ENCODE peak calls at places on chromosomes 6 and 20, in seven cellular contexts. One of them, this sample, is unnamed.

GRCh38 chr20:45037050-45037449 is 63.9 kb downstream of the KCNS1 start:
- DNase-seq in mesendoderm: no peak
- DNase-seq in IMR-90: peak
- DNase-seq in H1: no peak
- DNase-seq in trophoblast cell: no peak
- DNase-seq in H9: no peak
- DNase-seq in mesenchymal stem cell: peak
- DNase-seq in this sample: no peak

GRCh38 chr6:14053776-14054175 is 63.8 kb upstream of the CD83 start:
- DNase-seq in mesendoderm: no peak
- DNase-seq in IMR-90: peak
- DNase-seq in H1: no peak
- DNase-seq in trophoblast cell: no peak
- DNase-seq in H9: no peak
- DNase-seq in mesenchymal stem cell: no peak
- DNase-seq in this sample: no peak

GRCh38 chr6:20960067-20960466 is 425.8 kb downstream of the CDKAL1 start:
- DNase-seq in mesendoderm: no peak
- DNase-seq in IMR-90: no peak
- DNase-seq in H1: no peak
- DNase-seq in trophoblast cell: no peak
- DNase-seq in H9: peak
- DNase-seq in mesenchymal stem cell: no peak
- DNase-seq in this sample: no peak

GRCh38 chr6:150078788-150079187 is 9.9 kb upstream of the ULBP3 start:
- DNase-seq in mesendoderm: no peak
- DNase-seq in IMR-90: no peak
- DNase-seq in H1: no peak
- DNase-seq in trophoblast cell: no peak
- DNase-seq in H9: no peak
- DNase-seq in mesenchymal stem cell: peak
- DNase-seq in this sample: no peak

GRCh38 chr6:1901556-1901955 is 291.8 kb downstream of the FOXC1 start:
- DNase-seq in mesendoderm: no peak
- DNase-seq in IMR-90: peak
- DNase-seq in H1: no peak
- DNase-seq in trophoblast cell: no peak
- DNase-seq in H9: no peak
- DNase-seq in mesenchymal stem cell: peak
- DNase-seq in this sample: no peak

GRCh38 chr20:60481051-60481741 is 523.0 kb downstream of the CDH26 start:
- DNase-seq in mesendoderm: no peak
- DNase-seq in IMR-90: no peak
- DNase-seq in H1: no peak
- DNase-seq in trophoblast cell: no peak
- DNase-seq in H9: no peak
- DNase-seq in mesenchymal stem cell: no peak
- DNase-seq in this sample: no peak

GRCh38 chr6:43395822-43396221 is 26.4 kb upstream of the ZNF318 start:
- DNase-seq in mesendoderm: no peak
- DNase-seq in IMR-90: no peak
- DNase-seq in H1: no peak
- DNase-seq in trophoblast cell: no peak
- DNase-seq in H9: no peak
- DNase-seq in mesenchymal stem cell: no peak
- DNase-seq in this sample: no peak

GRCh38 chr20:63360850-63361497 is at the start of gene CHRNA4:
- DNase-seq in mesendoderm: no peak
- DNase-seq in IMR-90: no peak
- DNase-seq in H1: peak
- DNase-seq in trophoblast cell: no peak
- DNase-seq in H9: no peak
- DNase-seq in mesenchymal stem cell: no peak
- DNase-seq in this sample: no peak

GRCh38 chr20:33291416-33291815 is 8.4 kb downstream of the BPIFB1 start:
- DNase-seq in mesendoderm: no peak
- DNase-seq in IMR-90: no peak
- DNase-seq in H1: no peak
- DNase-seq in trophoblast cell: no peak
- DNase-seq in H9: no peak
- DNase-seq in mesenchymal stem cell: no peak
- DNase-seq in this sample: no peak

GRCh38 chr20:33290852-33291251 is 7.8 kb downstream of the BPIFB1 start:
- DNase-seq in mesendoderm: no peak
- DNase-seq in IMR-90: no peak
- DNase-seq in H1: no peak
- DNase-seq in trophoblast cell: no peak
- DNase-seq in H9: no peak
- DNase-seq in mesenchymal stem cell: no peak
- DNase-seq in this sample: no peak

GRCh38 chr20:33285861-33286495 is 3.0 kb downstream of the BPIFB1 start:
- DNase-seq in mesendoderm: no peak
- DNase-seq in IMR-90: no peak
- DNase-seq in H1: no peak
- DNase-seq in trophoblast cell: no peak
- DNase-seq in H9: no peak
- DNase-seq in mesenchymal stem cell: no peak
- DNase-seq in this sample: no peak

GRCh38 chr20:33284937-33285336 is 1.9 kb downstream of the BPIFB1 start:
- DNase-seq in mesendoderm: no peak
- DNase-seq in IMR-90: no peak
- DNase-seq in H1: no peak
- DNase-seq in trophoblast cell: no peak
- DNase-seq in H9: no peak
- DNase-seq in mesenchymal stem cell: no peak
- DNase-seq in this sample: no peak

DNA sequence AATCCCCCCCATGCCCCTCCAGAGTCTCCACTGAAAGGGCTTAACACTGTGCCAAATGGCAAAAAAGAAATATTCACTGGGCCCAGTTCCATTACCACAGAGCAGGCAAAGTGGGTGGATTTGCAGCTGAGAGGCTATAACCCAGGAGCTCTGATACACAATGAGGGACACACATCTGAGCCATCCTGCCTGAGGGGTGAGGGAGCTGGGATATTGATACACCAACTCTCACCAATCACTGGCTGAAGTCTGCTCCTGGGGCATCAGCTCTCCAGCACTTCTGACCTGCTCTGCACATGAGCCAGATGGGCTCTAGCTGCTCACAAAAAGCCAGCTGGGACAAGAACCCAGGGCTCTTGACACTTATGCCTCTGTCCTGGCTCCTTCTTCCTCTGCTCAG is 4.9 kb downstream of the BPIFB1 start:
- DNase-seq in mesendoderm: no peak
- DNase-seq in IMR-90: no peak
- DNase-seq in H1: no peak
- DNase-seq in trophoblast cell: no peak
- DNase-seq in H9: no peak
- DNase-seq in mesenchymal stem cell: no peak
- DNase-seq in this sample: no peak
- H3K18ac ChIP-seq in mesendoderm: no peak
- H3K18ac ChIP-seq in IMR-90: no peak
- H3K18ac ChIP-seq in H1: no peak
- H3K18ac ChIP-seq in trophoblast cell: no peak
- H3K18ac ChIP-seq in H9: no peak
- H3K18ac ChIP-seq in mesenchymal stem cell: no peak
- H3K18ac ChIP-seq in this sample: no peak

DNA sequence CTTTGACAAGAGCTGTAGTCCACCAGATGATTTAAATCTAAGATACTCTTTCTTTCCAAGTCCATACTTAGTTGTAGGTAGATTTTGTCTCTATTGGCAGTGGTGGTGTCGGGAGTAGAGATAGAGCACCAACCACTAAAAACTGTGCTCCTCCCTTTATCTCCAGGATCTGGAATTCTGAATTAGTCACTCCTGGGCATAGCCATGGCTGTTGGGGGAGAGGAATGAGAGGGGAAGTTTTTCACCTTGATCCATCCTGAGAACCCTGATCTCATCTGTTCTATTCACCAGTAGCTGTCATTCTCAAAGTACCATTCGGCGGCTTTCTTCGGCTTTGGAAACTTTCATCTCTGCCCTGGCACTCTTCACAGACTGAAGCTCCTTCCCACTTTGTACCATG is 35.6 kb upstream of the NKX2-4 start:
- DNase-seq in mesendoderm: peak
- DNase-seq in IMR-90: no peak
- DNase-seq in H1: no peak
- DNase-seq in trophoblast cell: no peak
- DNase-seq in H9: no peak
- DNase-seq in mesenchymal stem cell: no peak
- DNase-seq in this sample: no peak
- H2AK5ac ChIP-seq in mesendoderm: no peak
- H2AK5ac ChIP-seq in IMR-90: no peak
- H2AK5ac ChIP-seq in H1: no peak
- H2AK5ac ChIP-seq in trophoblast cell: no peak
- H2AK5ac ChIP-seq in H9: no peak
- H2AK5ac ChIP-seq in mesenchymal stem cell: peak
- H2AK5ac ChIP-seq in this sample: no peak

DNA sequence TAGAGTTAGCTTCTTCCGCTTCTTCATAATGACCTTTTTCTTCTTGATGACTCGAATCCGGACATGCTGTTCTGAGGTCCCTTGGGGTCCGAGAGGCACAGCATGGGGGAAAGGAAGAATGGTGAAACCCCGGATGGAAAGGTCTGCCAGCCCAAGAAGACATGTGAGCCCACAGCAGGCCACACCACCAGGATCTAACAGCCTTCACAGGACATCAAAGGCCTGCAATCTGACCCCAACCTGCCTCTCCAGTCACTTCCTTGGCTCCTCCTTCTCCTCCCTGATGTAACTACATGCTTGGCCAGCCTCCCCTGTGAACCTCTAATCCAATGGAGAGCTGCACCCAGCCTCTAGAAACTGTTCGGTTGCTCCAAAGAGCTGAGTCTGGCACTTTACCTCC is 1.6 kb downstream of the CPXM1 start:
- DNase-seq in mesendoderm: peak
- DNase-seq in IMR-90: peak
- DNase-seq in H1: no peak
- DNase-seq in trophoblast cell: no peak
- DNase-seq in H9: peak
- DNase-seq in mesenchymal stem cell: no peak
- DNase-seq in this sample: no peak
- H3K18ac ChIP-seq in mesendoderm: no peak
- H3K18ac ChIP-seq in IMR-90: no peak
- H3K18ac ChIP-seq in H1: no peak
- H3K18ac ChIP-seq in trophoblast cell: no peak
- H3K18ac ChIP-seq in H9: no peak
- H3K18ac ChIP-seq in mesenchymal stem cell: no peak
- H3K18ac ChIP-seq in this sample: no peak

DNA sequence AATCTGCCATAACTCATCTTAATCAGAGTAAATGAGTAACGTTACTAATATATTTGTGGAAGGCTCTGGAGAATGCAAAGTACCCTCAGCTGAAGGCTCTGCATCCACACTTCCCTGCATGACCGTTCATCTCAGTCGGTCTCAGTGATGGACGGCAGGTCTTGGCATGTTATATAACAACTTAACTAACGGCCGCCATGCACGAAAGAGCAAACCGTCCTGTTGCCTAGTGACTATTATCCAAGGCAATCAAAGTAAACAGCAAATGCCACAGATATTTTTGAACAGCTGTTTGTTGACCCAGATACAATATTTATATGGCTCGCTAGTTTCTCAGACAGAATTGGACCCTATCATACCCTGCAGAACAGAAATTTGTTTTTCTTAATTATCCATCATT is 194.9 kb upstream of the SMLR1 start:
- DNase-seq in mesendoderm: no peak
- DNase-seq in IMR-90: no peak
- DNase-seq in H1: no peak
- DNase-seq in trophoblast cell: peak
- DNase-seq in H9: no peak
- DNase-seq in mesenchymal stem cell: no peak
- DNase-seq in this sample: no peak
- H2AK5ac ChIP-seq in mesendoderm: no peak
- H2AK5ac ChIP-seq in IMR-90: no peak
- H2AK5ac ChIP-seq in H1: no peak
- H2AK5ac ChIP-seq in trophoblast cell: no peak
- H2AK5ac ChIP-seq in H9: no peak
- H2AK5ac ChIP-seq in mesenchymal stem cell: no peak
- H2AK5ac ChIP-seq in this sample: no peak